ENCODE peak calls at places on chromosome 3, in seven cellular contexts. F, E, P, V, D, Y and O are unnamed samples.
A peak's percentile ranks its signal among the peaks of the same experiment; 100 is the strongest.

GRCh38 chr3:108346301-108346989 is 50.1 kb downstream of the HHLA2 start:
- DNase-seq in F (no peak), E (no peak), P (peak; percentile 5), V (no peak), D (no peak), Y (no peak), O (no peak)

GRCh38 chr3:13715167-13715954 is 164.5 kb downstream of the WNT7A start:
- DNase-seq in F (no peak), E (no peak), P (no peak), V (no peak), D (no peak), Y (no peak), O (no peak)

GRCh38 chr3:58246148-58247051 is 8.8 kb downstream of the ABHD6 start:
- DNase-seq in F (no peak), E (no peak), P (no peak), V (no peak), D (no peak), Y (no peak), O (no peak)

GRCh38 chr3:72055436-72055835 is 270.5 kb upstream of the PROK2 start:
- DNase-seq in F (no peak), E (no peak), P (no peak), V (no peak), D (no peak), Y (no peak), O (no peak)

GRCh38 chr3:144109944-144110343 is 138.3 kb downstream of the DIPK2A start:
- DNase-seq in F (no peak), E (no peak), P (no peak), V (no peak), D (no peak), Y (no peak), O (no peak)

GRCh38 chr3:128178782-128179473 is 25.6 kb downstream of the EEFSEC start:
- DNase-seq in F (no peak), E (no peak), P (no peak), V (no peak), D (no peak), Y (no peak), O (no peak)

GRCh38 chr3:9649791-9650521 is 651 bp downstream of the MTMR14 start:
- DNase-seq in F (no peak), E (no peak), P (no peak), V (no peak), D (peak; percentile 51), Y (no peak), O (no peak)

GRCh38 chr3:111012388-111013248 is 59.0 kb upstream of the NECTIN3 start:
- DNase-seq in F (no peak), E (no peak), P (no peak), V (no peak), D (peak; percentile 35), Y (peak; percentile 21), O (peak; percentile 60)

GRCh38 chr3:38578081-38578475 is 71.4 kb downstream of the SCN5A start:
- DNase-seq in F (no peak), E (no peak), P (no peak), V (no peak), D (no peak), Y (no peak), O (no peak)

GRCh38 chr3:102307442-102307841 is 127.4 kb upstream of the ZPLD1 start:
- DNase-seq in F (no peak), E (no peak), P (no peak), V (no peak), D (no peak), Y (no peak), O (no peak)

GRCh38 chr3:86792316-86792715 is 198.6 kb downstream of the VGLL3 start:
- DNase-seq in F (no peak), E (no peak), P (peak; percentile 34), V (no peak), D (no peak), Y (no peak), O (peak; percentile 30)

GRCh38 chr3:632571-633170 is 436.1 kb downstream of the CHL1 start:
- DNase-seq in F (no peak), E (no peak), P (peak; percentile 12), V (no peak), D (peak; percentile 1), Y (peak; percentile 36), O (peak; percentile 58)

GRCh38 chr3:58626841-58627579 is 39.6 kb downstream of the FAM3D start:
- DNase-seq in F (no peak), E (no peak), P (no peak), V (no peak), D (no peak), Y (no peak), O (no peak)

GRCh38 chr3:138593488-138594149 is 441 bp downstream of the CEP70 start:
- DNase-seq in F (no peak), E (no peak), P (peak; percentile 3), V (no peak), D (peak; percentile 55), Y (peak; percentile 8), O (no peak)

GRCh38 chr3:160668454-160668853 is 8.5 kb upstream of the ARL14 start:
- DNase-seq in F (no peak), E (no peak), P (no peak), V (no peak), D (no peak), Y (no peak), O (no peak)

GRCh38 chr3:171614318-171614967 is 154.2 kb upstream of the TNIK start:
- DNase-seq in F (peak; percentile 15), E (no peak), P (no peak), V (no peak), D (peak; percentile 59), Y (peak; percentile 18), O (no peak)